ENCODE peak calls at places on chromosome 17, in seven cellular contexts. One of them, this sample, is unnamed.

GRCh38 chr17:79162012-79162577 is 87.5 kb downstream of the ENGASE start:
- DNase-seq in psoas muscle: no peak
- DNase-seq in brain microvascular endothelial cell: no peak
- DNase-seq in GM23338: no peak
- DNase-seq in stomach: no peak
- DNase-seq in AG04450: no peak
- DNase-seq in astrocyte: no peak
- DNase-seq in this sample: no peak

GRCh38 chr17:64339516-64340475 is 50.9 kb downstream of the PECAM1 start:
- DNase-seq in psoas muscle: no peak
- DNase-seq in brain microvascular endothelial cell: no peak
- DNase-seq in GM23338: no peak
- DNase-seq in stomach: no peak
- DNase-seq in AG04450: no peak
- DNase-seq in astrocyte: no peak
- DNase-seq in this sample: no peak

GRCh38 chr17:45048795-45049563 is 2.5 kb downstream of the DCAKD start:
- DNase-seq in psoas muscle: no peak
- DNase-seq in brain microvascular endothelial cell: no peak
- DNase-seq in GM23338: no peak
- DNase-seq in stomach: no peak
- DNase-seq in AG04450: no peak
- DNase-seq in astrocyte: no peak
- DNase-seq in this sample: no peak

GRCh38 chr17:752620-753219 is 656 bp upstream of the GEMIN4 start:
- DNase-seq in psoas muscle: peak
- DNase-seq in brain microvascular endothelial cell: peak
- DNase-seq in GM23338: peak
- DNase-seq in stomach: peak
- DNase-seq in AG04450: peak
- DNase-seq in astrocyte: peak
- DNase-seq in this sample: peak

GRCh38 chr17:65797809-65798208 is 236.4 kb upstream of the AXIN2 start:
- DNase-seq in psoas muscle: no peak
- DNase-seq in brain microvascular endothelial cell: no peak
- DNase-seq in GM23338: peak
- DNase-seq in stomach: no peak
- DNase-seq in AG04450: no peak
- DNase-seq in astrocyte: no peak
- DNase-seq in this sample: no peak

GRCh38 chr17:10699861-10700260 is 2.5 kb downstream of the ADPRM start:
- DNase-seq in psoas muscle: no peak
- DNase-seq in brain microvascular endothelial cell: peak
- DNase-seq in GM23338: no peak
- DNase-seq in stomach: no peak
- DNase-seq in AG04450: no peak
- DNase-seq in astrocyte: no peak
- DNase-seq in this sample: no peak

GRCh38 chr17:81479175-81479574 is 33.4 kb downstream of the ACTG1 start:
- DNase-seq in psoas muscle: no peak
- DNase-seq in brain microvascular endothelial cell: no peak
- DNase-seq in GM23338: no peak
- DNase-seq in stomach: no peak
- DNase-seq in AG04450: no peak
- DNase-seq in astrocyte: no peak
- DNase-seq in this sample: no peak

GRCh38 chr17:47744168-47745036 is 11.4 kb downstream of the TBX21 start:
- DNase-seq in psoas muscle: no peak
- DNase-seq in brain microvascular endothelial cell: no peak
- DNase-seq in GM23338: no peak
- DNase-seq in stomach: no peak
- DNase-seq in AG04450: no peak
- DNase-seq in astrocyte: no peak
- DNase-seq in this sample: no peak

GRCh38 chr17:80647746-80648145 is 103.1 kb downstream of the RPTOR start:
- DNase-seq in psoas muscle: no peak
- DNase-seq in brain microvascular endothelial cell: peak
- DNase-seq in GM23338: no peak
- DNase-seq in stomach: no peak
- DNase-seq in AG04450: peak
- DNase-seq in astrocyte: peak
- DNase-seq in this sample: no peak

GRCh38 chr17:11874756-11875155 is 122.5 kb downstream of the ZNF18 start:
- DNase-seq in psoas muscle: no peak
- DNase-seq in brain microvascular endothelial cell: no peak
- DNase-seq in GM23338: no peak
- DNase-seq in stomach: no peak
- DNase-seq in AG04450: no peak
- DNase-seq in astrocyte: no peak
- DNase-seq in this sample: no peak

GRCh38 chr17:38914741-38915638 is 10.4 kb upstream of the LASP1NB start:
- DNase-seq in psoas muscle: no peak
- DNase-seq in brain microvascular endothelial cell: no peak
- DNase-seq in GM23338: peak
- DNase-seq in stomach: peak
- DNase-seq in AG04450: no peak
- DNase-seq in astrocyte: no peak
- DNase-seq in this sample: peak

GRCh38 chr17:42617956-42618431 is 8.5 kb downstream of the TUBG1 start:
- DNase-seq in psoas muscle: no peak
- DNase-seq in brain microvascular endothelial cell: no peak
- DNase-seq in GM23338: no peak
- DNase-seq in stomach: no peak
- DNase-seq in AG04450: no peak
- DNase-seq in astrocyte: no peak
- DNase-seq in this sample: no peak

GRCh38 chr17:30333503-30334240 is at the start of gene TMIGD1:
- DNase-seq in psoas muscle: no peak
- DNase-seq in brain microvascular endothelial cell: no peak
- DNase-seq in GM23338: no peak
- DNase-seq in stomach: no peak
- DNase-seq in AG04450: no peak
- DNase-seq in astrocyte: no peak
- DNase-seq in this sample: no peak

GRCh38 chr17:9843152-9844010 is 17.7 kb downstream of the GLP2R start:
- DNase-seq in psoas muscle: no peak
- DNase-seq in brain microvascular endothelial cell: no peak
- DNase-seq in GM23338: no peak
- DNase-seq in stomach: no peak
- DNase-seq in AG04450: no peak
- DNase-seq in astrocyte: no peak
- DNase-seq in this sample: no peak

GRCh38 chr17:65785109-65785508 is 223.7 kb upstream of the AXIN2 start:
- DNase-seq in psoas muscle: no peak
- DNase-seq in brain microvascular endothelial cell: peak
- DNase-seq in GM23338: no peak
- DNase-seq in stomach: no peak
- DNase-seq in AG04450: peak
- DNase-seq in astrocyte: peak
- DNase-seq in this sample: no peak

GRCh38 chr17:78839173-78839761 is 1.3 kb downstream of the USP36 start:
- DNase-seq in psoas muscle: no peak
- DNase-seq in brain microvascular endothelial cell: peak
- DNase-seq in GM23338: no peak
- DNase-seq in stomach: no peak
- DNase-seq in AG04450: no peak
- DNase-seq in astrocyte: peak
- DNase-seq in this sample: no peak

GRCh38 chr17:80485846-80486245 is 9.4 kb upstream of the NPTX1 start:
- DNase-seq in psoas muscle: no peak
- DNase-seq in brain microvascular endothelial cell: no peak
- DNase-seq in GM23338: no peak
- DNase-seq in stomach: no peak
- DNase-seq in AG04450: no peak
- DNase-seq in astrocyte: no peak
- DNase-seq in this sample: no peak

GRCh38 chr17:35930211-35931065 is at the start of gene RDM1:
- DNase-seq in psoas muscle: peak
- DNase-seq in brain microvascular endothelial cell: peak
- DNase-seq in GM23338: peak
- DNase-seq in stomach: peak
- DNase-seq in AG04450: peak
- DNase-seq in astrocyte: peak
- DNase-seq in this sample: peak

GRCh38 chr17:17801800-17802481 is 34.8 kb downstream of the SREBF1 start:
- DNase-seq in psoas muscle: no peak
- DNase-seq in brain microvascular endothelial cell: no peak
- DNase-seq in GM23338: no peak
- DNase-seq in stomach: no peak
- DNase-seq in AG04450: no peak
- DNase-seq in astrocyte: no peak
- DNase-seq in this sample: no peak

DNA sequence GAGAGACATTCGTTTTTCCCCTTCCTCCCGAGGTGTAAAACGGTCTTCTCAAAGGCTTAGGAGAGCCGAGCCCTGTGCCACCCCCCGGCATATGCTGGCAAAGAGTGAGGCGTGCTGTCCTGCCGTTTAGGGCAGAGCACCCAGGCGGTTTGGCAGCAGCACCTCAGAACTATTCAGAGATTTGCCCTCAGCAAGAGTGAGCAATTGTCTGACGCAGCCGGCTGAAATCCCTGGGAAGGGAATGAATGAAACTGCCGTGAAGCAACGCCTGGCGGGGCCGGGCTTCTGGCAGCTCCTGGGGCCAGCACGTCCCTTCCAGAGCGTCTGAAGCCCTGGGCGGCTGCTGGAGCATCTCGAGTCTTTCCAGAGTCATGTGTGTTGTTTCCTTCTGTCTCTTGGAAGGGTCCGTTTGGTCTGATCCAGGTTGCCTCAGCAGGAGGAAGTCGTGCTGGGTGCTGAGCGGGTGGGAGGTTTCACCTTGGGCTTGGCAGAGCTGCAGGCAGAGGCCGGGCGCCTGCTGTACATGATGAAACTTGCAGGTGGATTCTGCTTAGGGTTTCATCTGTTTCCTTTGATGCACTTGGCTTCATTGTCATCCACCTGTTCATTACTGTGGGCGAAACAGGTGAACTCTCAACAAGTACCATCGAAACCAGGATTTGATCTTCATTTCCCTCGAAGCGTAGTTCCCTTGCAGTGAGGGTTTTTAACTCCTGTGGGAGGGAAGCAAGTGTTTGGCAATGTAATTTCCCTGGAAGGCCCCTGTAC is 35.4 kb downstream of the TBCD start:
- DNase-seq in psoas muscle: peak
- DNase-seq in brain microvascular endothelial cell: no peak
- DNase-seq in GM23338: no peak
- DNase-seq in stomach: no peak
- DNase-seq in AG04450: no peak
- DNase-seq in astrocyte: peak
- DNase-seq in this sample: no peak
- H3K27ac ChIP-seq in psoas muscle: peak
- H3K27ac ChIP-seq in brain microvascular endothelial cell: no peak
- H3K27ac ChIP-seq in GM23338: no peak
- H3K27ac ChIP-seq in stomach: no peak
- H3K27ac ChIP-seq in AG04450: no peak
- H3K27ac ChIP-seq in astrocyte: peak
- H3K27ac ChIP-seq in this sample: no peak

DNA sequence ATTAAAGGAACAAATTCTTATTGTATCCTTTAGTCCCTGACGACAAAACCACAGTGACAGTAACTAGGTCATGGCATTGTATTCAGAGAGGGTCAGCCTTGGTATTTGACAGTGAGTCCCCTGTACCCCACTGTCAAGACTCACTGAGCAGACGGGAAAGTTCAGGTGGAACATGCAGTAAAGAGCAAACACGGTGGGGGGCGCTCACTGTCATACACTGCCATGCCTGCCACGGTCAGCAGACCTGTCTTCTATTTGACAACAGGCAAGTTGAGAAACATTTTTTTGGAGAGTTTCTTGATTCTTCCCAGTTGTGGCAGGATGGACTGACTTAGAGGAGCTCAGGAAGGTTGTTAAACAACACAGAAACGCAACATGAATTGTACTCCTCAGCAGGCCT is 681.6 kb downstream of the KCNJ18 start:
- DNase-seq in psoas muscle: no peak
- DNase-seq in brain microvascular endothelial cell: no peak
- DNase-seq in GM23338: no peak
- DNase-seq in stomach: no peak
- DNase-seq in AG04450: no peak
- DNase-seq in astrocyte: no peak
- DNase-seq in this sample: no peak
- TF ChIP-seq CTCF in psoas muscle: no peak
- TF ChIP-seq CTCF in brain microvascular endothelial cell: no peak
- TF ChIP-seq CTCF in GM23338: no peak
- TF ChIP-seq CTCF in stomach: no peak
- TF ChIP-seq CTCF in AG04450: no peak
- TF ChIP-seq CTCF in astrocyte: no peak
- TF ChIP-seq CTCF in this sample: no peak

DNA sequence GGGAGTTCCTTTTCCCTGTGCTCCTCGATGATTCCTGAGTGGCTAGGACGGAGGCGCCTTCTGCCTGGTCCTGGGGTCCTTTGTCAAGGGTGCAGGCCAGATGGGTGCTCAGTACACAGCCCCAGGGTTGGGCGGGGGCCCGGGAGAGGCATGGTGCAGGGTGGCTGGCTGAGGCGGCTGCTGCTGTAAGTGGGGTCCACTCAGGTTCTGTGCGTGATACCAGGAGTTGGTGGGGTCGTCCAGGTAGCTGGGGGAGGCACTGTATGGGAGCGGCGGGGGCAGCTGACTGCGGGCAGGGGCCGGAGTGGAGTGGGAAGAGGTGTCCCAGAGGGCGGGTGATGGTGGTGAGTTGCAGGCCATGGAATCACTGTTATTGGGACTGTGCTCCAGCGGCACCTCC is 3.6 kb downstream of the DLX3 start:
- DNase-seq in psoas muscle: no peak
- DNase-seq in brain microvascular endothelial cell: no peak
- DNase-seq in GM23338: no peak
- DNase-seq in stomach: no peak
- DNase-seq in AG04450: no peak
- DNase-seq in astrocyte: no peak
- DNase-seq in this sample: peak
- H3K27ac ChIP-seq in psoas muscle: no peak
- H3K27ac ChIP-seq in brain microvascular endothelial cell: no peak
- H3K27ac ChIP-seq in GM23338: no peak
- H3K27ac ChIP-seq in stomach: no peak
- H3K27ac ChIP-seq in AG04450: no peak
- H3K27ac ChIP-seq in astrocyte: no peak
- H3K27ac ChIP-seq in this sample: no peak

GRCh38 chr17:50618941-50619340 is 15.7 kb upstream of the ABCC3 start:
- DNase-seq in psoas muscle: no peak
- DNase-seq in brain microvascular endothelial cell: no peak
- DNase-seq in GM23338: no peak
- DNase-seq in stomach: no peak
- DNase-seq in AG04450: no peak
- DNase-seq in astrocyte: no peak
- DNase-seq in this sample: no peak

GRCh38 chr17:50619489-50619888 is 15.2 kb upstream of the ABCC3 start:
- DNase-seq in psoas muscle: no peak
- DNase-seq in brain microvascular endothelial cell: no peak
- DNase-seq in GM23338: no peak
- DNase-seq in stomach: no peak
- DNase-seq in AG04450: no peak
- DNase-seq in astrocyte: no peak
- DNase-seq in this sample: no peak

GRCh38 chr17:50621562-50621961 is 13.1 kb upstream of the ABCC3 start:
- DNase-seq in psoas muscle: no peak
- DNase-seq in brain microvascular endothelial cell: no peak
- DNase-seq in GM23338: no peak
- DNase-seq in stomach: no peak
- DNase-seq in AG04450: no peak
- DNase-seq in astrocyte: peak
- DNase-seq in this sample: no peak

GRCh38 chr17:50620237-50620636 is 14.4 kb upstream of the ABCC3 start:
- DNase-seq in psoas muscle: no peak
- DNase-seq in brain microvascular endothelial cell: no peak
- DNase-seq in GM23338: no peak
- DNase-seq in stomach: no peak
- DNase-seq in AG04450: no peak
- DNase-seq in astrocyte: no peak
- DNase-seq in this sample: no peak

GRCh38 chr17:50620848-50621247 is 13.8 kb upstream of the ABCC3 start:
- DNase-seq in psoas muscle: no peak
- DNase-seq in brain microvascular endothelial cell: no peak
- DNase-seq in GM23338: peak
- DNase-seq in stomach: no peak
- DNase-seq in AG04450: no peak
- DNase-seq in astrocyte: no peak
- DNase-seq in this sample: no peak
- TF ChIP-seq CTCF in psoas muscle: no peak
- TF ChIP-seq CTCF in brain microvascular endothelial cell: peak
- TF ChIP-seq CTCF in GM23338: peak
- TF ChIP-seq CTCF in stomach: no peak
- TF ChIP-seq CTCF in AG04450: peak
- TF ChIP-seq CTCF in astrocyte: no peak
- TF ChIP-seq CTCF in this sample: no peak